ENCODE peak calls at places on chromosome 7, in five cellular contexts. O, R, B, A and I are unnamed samples.

GRCh38 chr7:2362385-2363088 is 7.9 kb downstream of the EIF3B start:
- DNase-seq in B (no peak), R (no peak), A (peak; percentile 11), O (no peak), I (no peak)

GRCh38 chr7:140646931-140647647 is 6.5 kb upstream of the DENND2A start:
- DNase-seq in R (no peak), O (peak; percentile 49), A (peak; percentile 78), B (no peak), I (peak; percentile 74)

GRCh38 chr7:2477447-2478386 is 1.5 kb upstream of the GRIFIN start:
- DNase-seq in O (peak; percentile 34), R (no peak), B (peak; percentile 36), A (peak; percentile 81), I (peak; percentile 74)

GRCh38 chr7:38629621-38630020 is 1.6 kb downstream of the AMPH start:
- DNase-seq in O (no peak), B (no peak), R (no peak), A (no peak), I (no peak)

GRCh38 chr7:4175346-4175973 is 506.6 kb upstream of the FOXK1 start:
- DNase-seq in A (no peak), O (no peak), R (no peak), B (no peak), I (no peak)

GRCh38 chr7:15352807-15353206 is 209.0 kb downstream of the AGMO start:
- DNase-seq in A (no peak), R (no peak), O (no peak), B (no peak), I (no peak)

GRCh38 chr7:30505174-30505697 is 607 bp upstream of the GGCT start:
- DNase-seq in B (no peak), R (no peak), O (no peak), A (no peak), I (no peak)

GRCh38 chr7:11831727-11832495 is at the start of gene THSD7A:
- DNase-seq in O (peak; percentile 7), B (peak; percentile 10), A (no peak), R (no peak), I (peak; percentile 69)

GRCh38 chr7:42168512-42168911 is 68.5 kb downstream of the GLI3 start:
- DNase-seq in R (no peak), A (no peak), O (no peak), B (no peak), I (no peak)

GRCh38 chr7:155913719-155914118 is 101.5 kb upstream of the SHH start:
- DNase-seq in A (no peak), O (no peak), R (no peak), B (no peak), I (no peak)

GRCh38 chr7:25951414-25952276 is 200.4 kb upstream of the NFE2L3 start:
- DNase-seq in A (peak; percentile 95), B (no peak), O (no peak), R (no peak), I (no peak)

GRCh38 chr7:76234931-76235441 is 33.3 kb downstream of the SRRM3 start:
- DNase-seq in A (peak; percentile 100), O (peak; percentile 17), B (peak; percentile 79), R (no peak), I (peak; percentile 98)

GRCh38 chr7:95209778-95210177 is 114.6 kb downstream of the PON1 start:
- DNase-seq in B (no peak), O (no peak), R (no peak), A (no peak), I (no peak)

GRCh38 chr7:132200141-132200540 is 376.1 kb downstream of the PLXNA4 start:
- DNase-seq in B (no peak), A (no peak), R (no peak), O (no peak), I (no peak)

GRCh38 chr7:132205515-132205914 is 370.8 kb downstream of the PLXNA4 start:
- DNase-seq in R (no peak), B (no peak), A (no peak), O (no peak), I (no peak)

GRCh38 chr7:132202541-132202940 is 373.7 kb downstream of the PLXNA4 start:
- DNase-seq in B (no peak), O (no peak), R (no peak), A (no peak), I (no peak)

GRCh38 chr7:132199626-132200025 is 376.6 kb downstream of the PLXNA4 start:
- DNase-seq in O (no peak), A (no peak), R (no peak), B (no peak), I (no peak)

GRCh38 chr7:132203021-132203420 is 373.2 kb downstream of the PLXNA4 start:
- DNase-seq in A (peak; percentile 24), O (no peak), R (no peak), B (no peak), I (no peak)
- TF ChIP-seq ATF3 in A (no peak), O (no peak), R (no peak), B (no peak), I (no peak)

GRCh38 chr7:158309844-158310763 is 277.5 kb downstream of the PTPRN2 start:
- DNase-seq in R (no peak), B (no peak), O (no peak), A (no peak), I (no peak)
- TF ChIP-seq ATF2 in R (no peak), B (no peak), O (no peak), A (no peak), I (no peak)

GRCh38 chr7:159253657-159254056 is 109.0 kb upstream of the VIPR2 start:
- DNase-seq in R (no peak), B (no peak), O (no peak), A (no peak), I (no peak)
- TF ChIP-seq ATF3 in R (no peak), B (no peak), O (no peak), A (no peak), I (no peak)

GRCh38 chr7:114942443-114943175 is 20.7 kb downstream of the MDFIC start:
- DNase-seq in A (no peak), B (no peak), O (no peak), R (no peak), I (no peak)

GRCh38 chr7:114941692-114942091 is 19.8 kb downstream of the MDFIC start:
- DNase-seq in B (no peak), R (no peak), A (no peak), O (no peak), I (no peak)

GRCh38 chr7:114943530-114943929 is 21.6 kb downstream of the MDFIC start:
- DNase-seq in O (no peak), R (no peak), B (no peak), A (no peak), I (no peak)

GRCh38 chr7:114944742-114945625 is 23.1 kb downstream of the MDFIC start:
- DNase-seq in B (no peak), R (no peak), O (no peak), A (no peak), I (peak; percentile 32)

GRCh38 chr7:114943953-114944741 is 22.3 kb downstream of the MDFIC start:
- DNase-seq in R (no peak), B (no peak), O (no peak), A (no peak), I (no peak)
- TF ChIP-seq ATF2 in R (no peak), B (no peak), O (no peak), A (no peak), I (no peak)

GRCh38 chr7:92751902-92752901 is 84.2 kb downstream of the CDK6 start:
- DNase-seq in O (peak; percentile 93), R (no peak), B (no peak), A (no peak), I (no peak)
- TF ChIP-seq ATF3 in O (peak; percentile 66), R (no peak), B (no peak), A (no peak), I (no peak)

DNA sequence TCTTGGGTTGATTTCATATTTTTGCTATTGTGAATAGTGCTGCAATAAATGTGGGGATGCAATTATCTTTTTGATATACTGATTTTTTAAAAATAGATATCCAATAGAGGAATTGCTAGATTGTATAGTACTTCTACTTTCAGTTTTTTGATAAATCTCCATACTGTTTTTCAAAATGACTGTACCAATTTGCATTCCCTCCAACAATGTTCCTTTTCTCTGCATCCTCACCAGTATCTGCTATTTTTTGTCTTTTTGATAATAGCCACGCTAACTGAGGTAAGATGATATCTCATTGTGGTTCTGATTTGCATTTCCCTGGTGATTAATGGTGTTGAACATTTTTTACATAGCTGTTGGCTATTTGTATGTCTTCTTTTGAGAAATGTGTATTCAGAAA is 217.7 kb upstream of the MTPN start:
- DNase-seq in O (no peak), B (no peak), A (no peak), R (no peak), I (no peak)
- TF ChIP-seq ATF2 in O (no peak), B (no peak), A (no peak), R (no peak), I (no peak)

GRCh38 chr7:134828361-134828760 is 48.9 kb downstream of the CALD1 start:
- DNase-seq in B (no peak), O (no peak), R (no peak), A (no peak), I (no peak)

GRCh38 chr7:134829381-134829986 is 50.0 kb downstream of the CALD1 start:
- DNase-seq in A (no peak), R (no peak), B (no peak), O (no peak), I (no peak)

GRCh38 chr7:134827436-134827835 is 48.0 kb downstream of the CALD1 start:
- DNase-seq in O (no peak), B (no peak), R (no peak), A (no peak), I (no peak)

GRCh38 chr7:134826105-134826504 is 46.7 kb downstream of the CALD1 start:
- DNase-seq in O (no peak), R (no peak), A (no peak), B (no peak), I (no peak)

GRCh38 chr7:134827889-134828288 is 48.5 kb downstream of the CALD1 start:
- DNase-seq in R (no peak), A (no peak), O (no peak), B (no peak), I (no peak)
- TF ChIP-seq ATF3 in R (no peak), A (no peak), O (no peak), B (no peak), I (no peak)

GRCh38 chr7:130648580-130648979 is 20.0 kb downstream of the COPG2 start:
- DNase-seq in R (no peak), O (no peak), A (no peak), B (no peak), I (no peak)

GRCh38 chr7:130654850-130655249 is 13.7 kb downstream of the COPG2 start:
- DNase-seq in B (no peak), A (no peak), R (no peak), O (no peak), I (no peak)

GRCh38 chr7:130650616-130651015 is 17.9 kb downstream of the COPG2 start:
- DNase-seq in B (no peak), R (no peak), O (no peak), A (no peak), I (no peak)

GRCh38 chr7:130649004-130649790 is 19.4 kb downstream of the COPG2 start:
- DNase-seq in B (no peak), A (no peak), R (peak; percentile 63), O (no peak), I (no peak)
- TF ChIP-seq ATF2 in B (no peak), A (no peak), R (no peak), O (no peak), I (no peak)